ENCODE peak calls at places on chromosomes 3 and 15, in seven cellular contexts. O is endothelial cell; F is immature natural killer cell; Q is fibroblast of lung; M is CD8-positive, alpha-beta memory T cell; Z is T-cell; G is H4. H is an unnamed sample.

GRCh38 chr3:100072328-100073048 is 41.8 kb downstream of the FILIP1L start:
- DNase-seq in M (no peak), Q (no peak), G (no peak), F (no peak), O (no peak), Z (no peak), H (no peak)

GRCh38 chr3:47036145-47036544 is 56.7 kb downstream of the NBEAL2 start:
- DNase-seq in Q (no peak), O (no peak), G (no peak), Z (no peak), F (no peak), M (no peak), H (no peak)

GRCh38 chr3:154778057-154778456 is 302.1 kb upstream of the MME start:
- DNase-seq in Z (no peak), F (no peak), G (no peak), Q (no peak), O (no peak), M (no peak), H (no peak)

GRCh38 chr3:172648736-172649135 is 62.1 kb downstream of the NCEH1 start:
- DNase-seq in M (no peak), Q (peak), F (no peak), G (no peak), O (no peak), Z (no peak), H (no peak)

GRCh38 chr3:170542704-170543103 is 43.2 kb downstream of the SLC7A14 start:
- DNase-seq in G (no peak), Q (peak), O (no peak), Z (no peak), M (no peak), F (no peak), H (no peak)

GRCh38 chr3:144112036-144112435 is 140.4 kb downstream of the DIPK2A start:
- DNase-seq in Q (peak), O (no peak), Z (no peak), M (no peak), F (no peak), G (no peak), H (no peak)

GRCh38 chr3:187567026-187567425 is 103.2 kb downstream of the SST start:
- DNase-seq in Z (no peak), G (no peak), O (no peak), M (no peak), Q (peak), F (no peak), H (no peak)

GRCh38 chr3:45884368-45885201 is 1.8 kb upstream of the CCR9 start:
- DNase-seq in O (no peak), M (no peak), Z (no peak), F (no peak), Q (no peak), G (no peak), H (no peak)

GRCh38 chr3:9747267-9747666 is 2.5 kb upstream of the OGG1 start:
- DNase-seq in Q (no peak), Z (no peak), F (no peak), O (no peak), G (no peak), M (no peak), H (no peak)

GRCh38 chr15:58221591-58222241 is 83.5 kb downstream of the AQP9 start:
- DNase-seq in O (peak), M (no peak), Q (no peak), G (peak), F (no peak), Z (no peak), H (peak)

GRCh38 chr3:39358302-39358701 is 24.9 kb upstream of the SLC25A38 start:
- DNase-seq in F (peak), M (no peak), G (no peak), O (no peak), Q (no peak), Z (no peak), H (no peak)

GRCh38 chr3:132265008-132265407 is 52.2 kb upstream of the ACP3 start:
- DNase-seq in F (no peak), Z (no peak), M (no peak), O (no peak), Q (no peak), G (no peak), H (no peak)

GRCh38 chr3:197371521-197372075 is 73.2 kb upstream of the DLG1 start:
- DNase-seq in Z (no peak), G (no peak), M (no peak), Q (peak), O (no peak), F (no peak), H (no peak)

GRCh38 chr3:126752303-126753190 is 48.5 kb downstream of the CHCHD6 start:
- DNase-seq in M (peak), O (peak), Q (peak), G (peak), Z (no peak), F (peak), H (peak)

GRCh38 chr15:77508541-77509505 is 88.1 kb downstream of the HMG20A start:
- DNase-seq in F (no peak), M (no peak), Z (no peak), Q (peak), O (no peak), G (no peak), H (no peak)

GRCh38 chr3:165839296-165840076 is 2.3 kb upstream of the BCHE start:
- DNase-seq in G (no peak), O (no peak), F (peak), Z (no peak), Q (peak), M (no peak), H (no peak)

GRCh38 chr3:13215940-13216546 is 142.8 kb upstream of the IQSEC1 start:
- DNase-seq in Z (no peak), O (no peak), F (no peak), G (peak), Q (peak), M (no peak), H (peak)

GRCh38 chr3:142849148-142849547 is 39.7 kb downstream of the PCOLCE2 start:
- DNase-seq in Q (no peak), M (no peak), Z (no peak), F (no peak), O (no peak), G (no peak), H (no peak)

GRCh38 chr3:12629560-12629959 is 34.4 kb downstream of the RAF1 start:
- DNase-seq in O (no peak), Q (peak), M (no peak), Z (no peak), F (no peak), G (peak), H (no peak)

GRCh38 chr3:10936686-10937085 is 55.9 kb upstream of the SLC6A1 start:
- DNase-seq in Z (no peak), Q (no peak), O (no peak), F (no peak), M (no peak), G (no peak), H (no peak)

GRCh38 chr15:78811124-78811824 is at the start of gene ADAMTS7:
- DNase-seq in M (peak), F (peak), Z (no peak), O (peak), Q (peak), G (peak), H (peak)

GRCh38 chr3:107117922-107118576 is 259.2 kb upstream of the CCDC54 start:
- DNase-seq in G (peak), M (no peak), Q (peak), Z (no peak), F (no peak), O (peak), H (peak)

GRCh38 chr3:188421151-188421821 is 267.3 kb downstream of the LPP start:
- DNase-seq in Q (peak), O (no peak), F (no peak), G (peak), M (no peak), Z (no peak), H (no peak)

GRCh38 chr3:18444597-18445420 is 19.7 kb upstream of the SATB1 start:
- DNase-seq in F (peak), O (peak), Q (peak), Z (peak), G (no peak), M (peak), H (peak)

GRCh38 chr3:188533612-188534357 is 379.8 kb downstream of the LPP start:
- DNase-seq in G (no peak), M (no peak), Q (peak), O (no peak), Z (no peak), F (no peak), H (no peak)

H was measured in T47D.